ENCODE peak calls at places on chromosomes 12 and 14, in five cellular contexts. One of them, this sample, is unnamed.

GRCh38 chr14:79502751-79503148 is 708.6 kb downstream of the DIO2 start:
- DNase-seq in HepG2: no peak
- DNase-seq in K562: no peak
- DNase-seq in GM23338: no peak
- DNase-seq in GM12878: no peak
- DNase-seq in this sample: no peak

GRCh38 chr14:36471431-36471830 is 48.6 kb downstream of the NKX2-1 start:
- DNase-seq in GM23338: no peak
- DNase-seq in GM12878: no peak
- DNase-seq in HepG2: no peak
- DNase-seq in K562: no peak
- DNase-seq in this sample: no peak

GRCh38 chr14:20631023-20631820 is 10.3 kb downstream of the OR6S1 start:
- DNase-seq in K562: peak
- DNase-seq in GM12878: no peak
- DNase-seq in HepG2: peak
- DNase-seq in GM23338: peak
- DNase-seq in this sample: peak

GRCh38 chr14:76710093-76711010 is 50.9 kb upstream of the VASH1 start:
- DNase-seq in HepG2: peak
- DNase-seq in GM12878: no peak
- DNase-seq in GM23338: peak
- DNase-seq in K562: peak
- DNase-seq in this sample: peak

GRCh38 chr12:130162267-130162666 is at the start of gene FZD10:
- DNase-seq in GM12878: no peak
- DNase-seq in GM23338: peak
- DNase-seq in HepG2: no peak
- DNase-seq in K562: no peak
- DNase-seq in this sample: no peak

GRCh38 chr12:124667671-124668337 is 100.4 kb upstream of the NCOR2 start:
- DNase-seq in HepG2: peak
- DNase-seq in GM23338: no peak
- DNase-seq in GM12878: no peak
- DNase-seq in K562: no peak
- DNase-seq in this sample: no peak

GRCh38 chr14:104421892-104422291 is 157.7 kb upstream of the C14orf180 start:
- DNase-seq in GM23338: no peak
- DNase-seq in K562: no peak
- DNase-seq in GM12878: no peak
- DNase-seq in HepG2: no peak
- DNase-seq in this sample: no peak

GRCh38 chr14:24843494-24843893 is 206.5 kb downstream of the STXBP6 start:
- DNase-seq in GM23338: no peak
- DNase-seq in HepG2: no peak
- DNase-seq in K562: no peak
- DNase-seq in GM12878: peak
- DNase-seq in this sample: no peak

GRCh38 chr12:26512213-26512612 is 316.8 kb downstream of the SSPN start:
- DNase-seq in GM12878: no peak
- DNase-seq in K562: no peak
- DNase-seq in GM23338: peak
- DNase-seq in HepG2: no peak
- DNase-seq in this sample: no peak

GRCh38 chr14:52355016-52355430 is 40.9 kb downstream of the PTGER2 start:
- DNase-seq in GM23338: no peak
- DNase-seq in K562: no peak
- DNase-seq in GM12878: no peak
- DNase-seq in HepG2: no peak
- DNase-seq in this sample: peak

GRCh38 chr12:15700595-15700994 is 88.6 kb downstream of the EPS8 start:
- DNase-seq in GM12878: peak
- DNase-seq in HepG2: no peak
- DNase-seq in K562: no peak
- DNase-seq in GM23338: no peak
- DNase-seq in this sample: peak

GRCh38 chr14:58464652-58465051 is 37.1 kb downstream of the KIAA0586 start:
- DNase-seq in K562: no peak
- DNase-seq in GM23338: no peak
- DNase-seq in GM12878: no peak
- DNase-seq in HepG2: no peak
- DNase-seq in this sample: no peak

GRCh38 chr12:23893611-23894010 is 55.9 kb downstream of the SOX5 start:
- DNase-seq in HepG2: no peak
- DNase-seq in K562: no peak
- DNase-seq in GM23338: no peak
- DNase-seq in GM12878: no peak
- DNase-seq in this sample: no peak

GRCh38 chr14:22427771-22428228 is 161.2 kb downstream of the DAD1 start:
- DNase-seq in K562: no peak
- DNase-seq in GM23338: peak
- DNase-seq in HepG2: peak
- DNase-seq in GM12878: no peak
- DNase-seq in this sample: peak

GRCh38 chr14:91058017-91058675 is 2.3 kb downstream of the RPS6KA5 start:
- DNase-seq in GM23338: no peak
- DNase-seq in GM12878: no peak
- DNase-seq in K562: no peak
- DNase-seq in HepG2: no peak
- DNase-seq in this sample: no peak

GRCh38 chr14:51873221-51873893 is 12.9 kb downstream of the GNG2 start:
- DNase-seq in K562: no peak
- DNase-seq in HepG2: no peak
- DNase-seq in GM12878: peak
- DNase-seq in GM23338: no peak
- DNase-seq in this sample: peak

GRCh38 chr14:68475802-68476201 is 317.1 kb downstream of the ZFP36L1 start:
- DNase-seq in K562: no peak
- DNase-seq in GM23338: no peak
- DNase-seq in GM12878: no peak
- DNase-seq in HepG2: no peak
- DNase-seq in this sample: no peak

GRCh38 chr14:68473794-68474193 is 319.1 kb downstream of the ZFP36L1 start:
- DNase-seq in HepG2: no peak
- DNase-seq in K562: peak
- DNase-seq in GM23338: no peak
- DNase-seq in GM12878: no peak
- DNase-seq in this sample: peak

GRCh38 chr14:68474741-68475140 is 318.1 kb downstream of the ZFP36L1 start:
- DNase-seq in HepG2: no peak
- DNase-seq in K562: no peak
- DNase-seq in GM23338: no peak
- DNase-seq in GM12878: no peak
- DNase-seq in this sample: no peak

GRCh38 chr14:68476965-68477455 is 315.9 kb downstream of the ZFP36L1 start:
- DNase-seq in HepG2: no peak
- DNase-seq in K562: no peak
- DNase-seq in GM12878: no peak
- DNase-seq in GM23338: no peak
- DNase-seq in this sample: no peak

DNA sequence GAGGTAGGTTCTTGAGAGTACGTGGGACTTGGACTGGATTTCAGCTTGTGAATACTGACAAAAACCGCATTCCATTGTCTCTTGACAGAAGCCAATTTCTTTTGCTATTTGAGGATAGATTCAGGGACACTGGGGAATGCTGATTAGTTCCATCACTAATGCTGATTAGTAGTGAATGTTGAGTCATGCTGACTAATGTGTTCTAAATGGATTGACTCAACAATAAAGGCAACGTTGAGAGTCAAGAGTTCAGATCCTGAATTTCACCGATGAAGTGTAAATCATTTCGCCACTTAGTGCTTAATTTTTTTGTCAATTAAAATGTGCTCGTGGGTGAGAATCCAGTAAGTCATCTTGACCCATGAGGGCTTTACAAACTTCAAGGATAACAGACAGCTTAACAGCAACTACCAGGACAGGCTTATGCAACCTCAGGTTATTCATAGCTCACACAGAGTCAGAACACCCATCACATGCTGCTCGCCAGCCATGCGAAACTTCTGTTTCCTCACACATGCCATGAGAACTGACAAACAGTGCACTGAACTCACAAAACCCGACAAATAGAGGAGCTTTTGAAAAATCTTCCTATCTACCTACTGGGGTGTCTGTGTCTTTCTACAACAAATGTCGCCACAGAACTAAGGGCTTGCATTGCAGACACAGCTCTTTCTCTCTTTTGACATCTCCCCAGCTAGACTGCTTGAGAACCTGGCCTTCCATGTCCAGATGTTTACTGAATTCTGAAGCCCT is 316.5 kb downstream of the ZFP36L1 start:
- DNase-seq in GM23338: peak
- DNase-seq in GM12878: peak
- DNase-seq in K562: no peak
- DNase-seq in HepG2: peak
- DNase-seq in this sample: peak
- TF ChIP-seq JUNB in GM23338: no peak
- TF ChIP-seq JUNB in GM12878: peak
- TF ChIP-seq JUNB in K562: no peak
- TF ChIP-seq JUNB in HepG2: no peak
- TF ChIP-seq JUNB in this sample: no peak

GRCh38 chr14:30298266-30298795 is 260.6 kb upstream of the G2E3 start:
- DNase-seq in HepG2: no peak
- DNase-seq in GM23338: no peak
- DNase-seq in GM12878: no peak
- DNase-seq in K562: no peak
- DNase-seq in this sample: no peak
- TF ChIP-seq JUNB in HepG2: no peak
- TF ChIP-seq JUNB in GM23338: no peak
- TF ChIP-seq JUNB in GM12878: no peak
- TF ChIP-seq JUNB in K562: no peak
- TF ChIP-seq JUNB in this sample: no peak

DNA sequence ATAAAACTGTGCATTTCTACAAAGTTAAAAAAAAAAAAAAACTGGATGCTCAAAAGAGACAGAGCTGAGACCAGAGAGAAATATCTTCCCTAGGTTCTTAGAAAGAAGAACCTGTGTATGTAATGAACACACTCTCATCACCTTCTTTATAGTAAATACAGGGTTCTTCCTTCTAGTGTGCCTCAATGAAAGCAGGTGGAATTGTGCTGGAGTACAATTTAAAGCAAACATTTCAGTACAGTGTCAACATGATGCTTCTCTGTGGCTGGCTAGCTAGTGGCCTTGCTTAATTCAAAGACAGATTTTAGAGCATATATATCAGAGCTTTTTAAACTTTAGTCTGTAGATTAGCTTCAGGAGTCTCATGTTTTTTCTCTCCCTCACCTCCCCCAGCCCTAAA is 249.8 kb upstream of the ARHGAP5 start:
- DNase-seq in K562: no peak
- DNase-seq in GM12878: no peak
- DNase-seq in HepG2: no peak
- DNase-seq in GM23338: no peak
- DNase-seq in this sample: no peak
- TF ChIP-seq JUNB in K562: no peak
- TF ChIP-seq JUNB in GM12878: no peak
- TF ChIP-seq JUNB in HepG2: no peak
- TF ChIP-seq JUNB in GM23338: no peak
- TF ChIP-seq JUNB in this sample: no peak

DNA sequence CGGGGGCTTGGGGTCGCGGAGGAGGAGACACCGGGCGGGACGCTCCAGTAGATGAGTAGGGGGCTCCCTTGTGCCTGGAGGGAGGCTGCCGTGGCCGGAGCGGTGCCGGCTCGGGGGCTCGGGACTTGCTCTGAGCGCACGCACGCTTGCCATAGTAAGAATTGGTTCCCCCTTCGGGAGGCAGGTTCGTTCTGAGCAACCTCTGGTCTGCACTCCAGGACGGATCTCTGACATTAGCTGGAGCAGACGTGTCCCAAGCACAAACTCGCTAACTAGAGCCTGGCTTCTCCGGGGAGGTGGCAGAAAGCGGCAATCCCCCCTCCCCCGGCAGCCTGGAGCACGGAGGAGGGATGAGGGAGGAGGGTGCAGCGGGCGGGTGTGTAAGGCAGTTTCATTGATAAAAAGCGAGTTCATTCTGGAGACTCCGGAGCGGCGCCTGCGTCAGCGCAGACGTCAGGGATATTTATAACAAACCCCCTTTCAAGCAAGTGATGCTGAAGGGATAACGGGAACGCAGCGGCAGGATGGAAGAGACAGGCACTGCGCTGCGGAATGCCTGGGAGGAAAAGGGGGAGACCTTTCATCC is 618 bp downstream of the FOS start:
- DNase-seq in GM23338: peak
- DNase-seq in K562: peak
- DNase-seq in HepG2: no peak
- DNase-seq in GM12878: no peak
- DNase-seq in this sample: peak
- TF ChIP-seq JUNB in GM23338: no peak
- TF ChIP-seq JUNB in K562: no peak
- TF ChIP-seq JUNB in HepG2: no peak
- TF ChIP-seq JUNB in GM12878: no peak
- TF ChIP-seq JUNB in this sample: no peak

GRCh38 chr12:81723361-81723760 is 35.8 kb downstream of the PPFIA2 start:
- DNase-seq in K562: no peak
- DNase-seq in GM12878: no peak
- DNase-seq in GM23338: no peak
- DNase-seq in HepG2: no peak
- DNase-seq in this sample: no peak
- TF ChIP-seq JUNB in K562: no peak
- TF ChIP-seq JUNB in GM12878: no peak
- TF ChIP-seq JUNB in GM23338: no peak
- TF ChIP-seq JUNB in HepG2: no peak
- TF ChIP-seq JUNB in this sample: no peak

GRCh38 chr14:98924046-98924445 is 348.0 kb downstream of the BCL11B start:
- DNase-seq in HepG2: no peak
- DNase-seq in GM23338: no peak
- DNase-seq in K562: no peak
- DNase-seq in GM12878: no peak
- DNase-seq in this sample: no peak

GRCh38 chr14:98926151-98926550 is 345.8 kb downstream of the BCL11B start:
- DNase-seq in HepG2: no peak
- DNase-seq in K562: no peak
- DNase-seq in GM23338: no peak
- DNase-seq in GM12878: no peak
- DNase-seq in this sample: no peak

GRCh38 chr14:98926802-98927201 is 345.2 kb downstream of the BCL11B start:
- DNase-seq in HepG2: no peak
- DNase-seq in GM12878: no peak
- DNase-seq in GM23338: no peak
- DNase-seq in K562: no peak
- DNase-seq in this sample: no peak

GRCh38 chr14:98925362-98926040 is 346.5 kb downstream of the BCL11B start:
- DNase-seq in HepG2: no peak
- DNase-seq in GM12878: no peak
- DNase-seq in K562: no peak
- DNase-seq in GM23338: no peak
- DNase-seq in this sample: no peak

GRCh38 chr14:98923596-98923995 is 348.4 kb downstream of the BCL11B start:
- DNase-seq in HepG2: no peak
- DNase-seq in GM12878: no peak
- DNase-seq in K562: no peak
- DNase-seq in GM23338: no peak
- DNase-seq in this sample: no peak
- TF ChIP-seq JUNB in HepG2: no peak
- TF ChIP-seq JUNB in GM12878: no peak
- TF ChIP-seq JUNB in K562: no peak
- TF ChIP-seq JUNB in GM23338: no peak
- TF ChIP-seq JUNB in this sample: no peak

GRCh38 chr12:75289678-75290200 is 40.4 kb downstream of the CAPS2 start:
- DNase-seq in GM12878: no peak
- DNase-seq in GM23338: no peak
- DNase-seq in HepG2: no peak
- DNase-seq in K562: no peak
- DNase-seq in this sample: no peak
- TF ChIP-seq JUNB in GM12878: no peak
- TF ChIP-seq JUNB in GM23338: no peak
- TF ChIP-seq JUNB in HepG2: no peak
- TF ChIP-seq JUNB in K562: no peak
- TF ChIP-seq JUNB in this sample: no peak